ENCODE peak calls at places on chromosomes 6 and 20, in seven cellular contexts. Q is GM23338; C is fibroblast of the aortic adventitia; K is Ammon's horn; A is activated CD8-positive, alpha-beta memory T cell treated with anti-CD3 and anti-CD28 coated beads, Interleukin-2, amount 10 ng/mL, durations not matched to agents 7 days and 5 days; O is stomach; Z is AG08396. W is an unnamed sample.
A peak's percentile ranks its signal among the peaks of the same experiment; 100 is the strongest.

GRCh38 chr20:58693226-58694006 is 816 bp downstream of the NPEPL1 start:
- DNase-seq in Q (peak; percentile 59), C (no peak), K (peak; percentile 14), A (no peak), O (peak; percentile 26), Z (no peak), W (no peak)

GRCh38 chr6:166942393-166943168 is 13.8 kb downstream of the RNASET2 start:
- DNase-seq in Q (no peak), C (no peak), K (peak; percentile 62), A (no peak), O (no peak), Z (no peak), W (no peak)

GRCh38 chr6:139801571-139802321 is 427.3 kb upstream of the CITED2 start:
- DNase-seq in Q (peak; percentile 38), C (peak; percentile 16), K (no peak), A (no peak), O (no peak), Z (peak; percentile 12), W (no peak)

GRCh38 chr6:117270121-117270959 is 5.0 kb downstream of the VGLL2 start:
- DNase-seq in Q (peak; percentile 79), C (no peak), K (no peak), A (no peak), O (no peak), Z (peak; percentile 33), W (no peak)

GRCh38 chr6:14452567-14453527 is 335.3 kb downstream of the CD83 start:
- DNase-seq in Q (no peak), C (no peak), K (no peak), A (peak; percentile 92), O (no peak), Z (no peak), W (no peak)

GRCh38 chr6:89610149-89610642 is 28.4 kb downstream of the LYRM2 start:
- DNase-seq in Q (peak; percentile 87), C (peak; percentile 44), K (peak; percentile 56), A (peak; percentile 83), O (peak; percentile 80), Z (peak; percentile 43), W (peak; percentile 14)

GRCh38 chr20:41334036-41334435 is 6.6 kb upstream of the LPIN3 start:
- DNase-seq in Q (no peak), C (no peak), K (no peak), A (no peak), O (no peak), Z (no peak), W (no peak)

GRCh38 chr6:11975353-11975977 is 36.6 kb upstream of the HIVEP1 start:
- DNase-seq in Q (no peak), C (no peak), K (peak; percentile 46), A (peak; percentile 84), O (peak; percentile 28), Z (no peak), W (peak; percentile 18)